ENCODE peak calls at places on chromosomes 11 and 22, in eight cellular contexts. One of them, this sample, is unnamed.

GRCh38 chr11:69380451-69380901 is 86.5 kb downstream of the MYEOV start:
- DNase-seq in Caki2: no peak
- DNase-seq in T-helper 1 cell: no peak
- DNase-seq in HepG2: no peak
- DNase-seq in iris pigment epithelial cell: no peak
- DNase-seq in heart left ventricle: no peak
- DNase-seq in brain microvascular endothelial cell: no peak
- DNase-seq in AG04450: no peak
- DNase-seq in this sample: no peak

GRCh38 chr11:27234043-27234668 is 128.9 kb downstream of the CCDC34 start:
- DNase-seq in Caki2: peak; percentile 57
- DNase-seq in T-helper 1 cell: no peak
- DNase-seq in HepG2: peak; percentile 82
- DNase-seq in iris pigment epithelial cell: peak; percentile 97
- DNase-seq in heart left ventricle: peak; percentile 68
- DNase-seq in brain microvascular endothelial cell: peak; percentile 97
- DNase-seq in AG04450: peak; percentile 61
- DNase-seq in this sample: peak; percentile 8

GRCh38 chr11:43738600-43739409 is 58.3 kb downstream of the HSD17B12 start:
- DNase-seq in Caki2: peak; percentile 19
- DNase-seq in T-helper 1 cell: no peak
- DNase-seq in HepG2: peak; percentile 3
- DNase-seq in iris pigment epithelial cell: peak; percentile 91
- DNase-seq in heart left ventricle: peak; percentile 36
- DNase-seq in brain microvascular endothelial cell: peak; percentile 78
- DNase-seq in AG04450: peak; percentile 65
- DNase-seq in this sample: no peak

GRCh38 chr11:29272019-29272654 is 744.7 kb downstream of the KCNA4 start:
- DNase-seq in Caki2: peak; percentile 17
- DNase-seq in T-helper 1 cell: no peak
- DNase-seq in HepG2: no peak
- DNase-seq in iris pigment epithelial cell: peak; percentile 76
- DNase-seq in heart left ventricle: no peak
- DNase-seq in brain microvascular endothelial cell: peak; percentile 56
- DNase-seq in AG04450: no peak
- DNase-seq in this sample: no peak

GRCh38 chr11:1747753-1748466 is 2.5 kb downstream of the IFITM10 start:
- DNase-seq in Caki2: no peak
- DNase-seq in T-helper 1 cell: no peak
- DNase-seq in HepG2: no peak
- DNase-seq in iris pigment epithelial cell: no peak
- DNase-seq in heart left ventricle: peak; percentile 49
- DNase-seq in brain microvascular endothelial cell: no peak
- DNase-seq in AG04450: no peak
- DNase-seq in this sample: no peak

GRCh38 chr11:27055065-27055682 is 14.6 kb downstream of the BBOX1 start:
- DNase-seq in Caki2: peak; percentile 78
- DNase-seq in T-helper 1 cell: no peak
- DNase-seq in HepG2: peak; percentile 96
- DNase-seq in iris pigment epithelial cell: peak; percentile 88
- DNase-seq in heart left ventricle: no peak
- DNase-seq in brain microvascular endothelial cell: peak; percentile 83
- DNase-seq in AG04450: no peak
- DNase-seq in this sample: no peak

GRCh38 chr11:10844364-10844763 is 13.5 kb downstream of the ZBED5 start:
- DNase-seq in Caki2: no peak
- DNase-seq in T-helper 1 cell: no peak
- DNase-seq in HepG2: no peak
- DNase-seq in iris pigment epithelial cell: no peak
- DNase-seq in heart left ventricle: no peak
- DNase-seq in brain microvascular endothelial cell: no peak
- DNase-seq in AG04450: no peak
- DNase-seq in this sample: no peak

GRCh38 chr11:94735907-94736306 is 32.2 kb upstream of the AMOTL1 start:
- DNase-seq in Caki2: no peak
- DNase-seq in T-helper 1 cell: no peak
- DNase-seq in HepG2: no peak
- DNase-seq in iris pigment epithelial cell: no peak
- DNase-seq in heart left ventricle: no peak
- DNase-seq in brain microvascular endothelial cell: no peak
- DNase-seq in AG04450: no peak
- DNase-seq in this sample: no peak

GRCh38 chr11:12800032-12800671 is 125.9 kb downstream of the TEAD1 start:
- DNase-seq in Caki2: peak; percentile 76
- DNase-seq in T-helper 1 cell: no peak
- DNase-seq in HepG2: peak; percentile 86
- DNase-seq in iris pigment epithelial cell: peak; percentile 80
- DNase-seq in heart left ventricle: no peak
- DNase-seq in brain microvascular endothelial cell: peak; percentile 85
- DNase-seq in AG04450: no peak
- DNase-seq in this sample: no peak

GRCh38 chr22:22558972-22559603 is at the start of gene PRAME:
- DNase-seq in Caki2: peak; percentile 88
- DNase-seq in T-helper 1 cell: peak; percentile 62
- DNase-seq in HepG2: peak; percentile 79
- DNase-seq in iris pigment epithelial cell: peak; percentile 55
- DNase-seq in heart left ventricle: peak; percentile 41
- DNase-seq in brain microvascular endothelial cell: peak; percentile 25
- DNase-seq in AG04450: no peak
- DNase-seq in this sample: peak; percentile 33

GRCh38 chr22:46953968-46954755 is 191.7 kb downstream of the TBC1D22A start:
- DNase-seq in Caki2: no peak
- DNase-seq in T-helper 1 cell: no peak
- DNase-seq in HepG2: no peak
- DNase-seq in iris pigment epithelial cell: no peak
- DNase-seq in heart left ventricle: no peak
- DNase-seq in brain microvascular endothelial cell: no peak
- DNase-seq in AG04450: no peak
- DNase-seq in this sample: no peak

GRCh38 chr22:20244744-20245576 is 23.2 kb downstream of the RTN4R start:
- DNase-seq in Caki2: no peak
- DNase-seq in T-helper 1 cell: no peak
- DNase-seq in HepG2: no peak
- DNase-seq in iris pigment epithelial cell: no peak
- DNase-seq in heart left ventricle: no peak
- DNase-seq in brain microvascular endothelial cell: no peak
- DNase-seq in AG04450: no peak
- DNase-seq in this sample: no peak

GRCh38 chr11:128963744-128964340 is 21.2 kb upstream of the TP53AIP1 start:
- DNase-seq in Caki2: no peak
- DNase-seq in T-helper 1 cell: no peak
- DNase-seq in HepG2: no peak
- DNase-seq in iris pigment epithelial cell: no peak
- DNase-seq in heart left ventricle: no peak
- DNase-seq in brain microvascular endothelial cell: no peak
- DNase-seq in AG04450: no peak
- DNase-seq in this sample: no peak

GRCh38 chr11:120883404-120884135 is 140.3 kb upstream of the TBCEL start:
- DNase-seq in Caki2: no peak
- DNase-seq in T-helper 1 cell: no peak
- DNase-seq in HepG2: no peak
- DNase-seq in iris pigment epithelial cell: peak; percentile 15
- DNase-seq in heart left ventricle: peak; percentile 63
- DNase-seq in brain microvascular endothelial cell: no peak
- DNase-seq in AG04450: peak; percentile 2
- DNase-seq in this sample: peak; percentile 48

GRCh38 chr22:49243335-49243734 is 584.3 kb downstream of the BRD1 start:
- DNase-seq in Caki2: no peak
- DNase-seq in T-helper 1 cell: no peak
- DNase-seq in HepG2: no peak
- DNase-seq in iris pigment epithelial cell: no peak
- DNase-seq in heart left ventricle: no peak
- DNase-seq in brain microvascular endothelial cell: no peak
- DNase-seq in AG04450: no peak
- DNase-seq in this sample: no peak

GRCh38 chr11:112457532-112457931 is 196.9 kb upstream of the PLET1 start:
- DNase-seq in Caki2: no peak
- DNase-seq in T-helper 1 cell: no peak
- DNase-seq in HepG2: no peak
- DNase-seq in iris pigment epithelial cell: no peak
- DNase-seq in heart left ventricle: no peak
- DNase-seq in brain microvascular endothelial cell: no peak
- DNase-seq in AG04450: no peak
- DNase-seq in this sample: no peak

GRCh38 chr11:35523351-35523768 is 2.1 kb downstream of the PAMR1 start:
- DNase-seq in Caki2: no peak
- DNase-seq in T-helper 1 cell: no peak
- DNase-seq in HepG2: no peak
- DNase-seq in iris pigment epithelial cell: peak; percentile 40
- DNase-seq in heart left ventricle: no peak
- DNase-seq in brain microvascular endothelial cell: no peak
- DNase-seq in AG04450: no peak
- DNase-seq in this sample: no peak

GRCh38 chr11:65417221-65417701 is 5.3 kb upstream of the NEAT1 start:
- DNase-seq in Caki2: no peak
- DNase-seq in T-helper 1 cell: no peak
- DNase-seq in HepG2: no peak
- DNase-seq in iris pigment epithelial cell: peak; percentile 20
- DNase-seq in heart left ventricle: peak; percentile 75
- DNase-seq in brain microvascular endothelial cell: no peak
- DNase-seq in AG04450: no peak
- DNase-seq in this sample: no peak

GRCh38 chr11:113859665-113860064 is 15.7 kb downstream of the USP28 start:
- DNase-seq in Caki2: no peak
- DNase-seq in T-helper 1 cell: no peak
- DNase-seq in HepG2: no peak
- DNase-seq in iris pigment epithelial cell: no peak
- DNase-seq in heart left ventricle: no peak
- DNase-seq in brain microvascular endothelial cell: no peak
- DNase-seq in AG04450: no peak
- DNase-seq in this sample: no peak

GRCh38 chr11:74992852-74993251 is 4.1 kb downstream of the NEU3 start:
- DNase-seq in Caki2: no peak
- DNase-seq in T-helper 1 cell: no peak
- DNase-seq in HepG2: no peak
- DNase-seq in iris pigment epithelial cell: no peak
- DNase-seq in heart left ventricle: no peak
- DNase-seq in brain microvascular endothelial cell: no peak
- DNase-seq in AG04450: no peak
- DNase-seq in this sample: no peak

GRCh38 chr22:43198936-43199335 is 12.0 kb upstream of the TTLL12 start:
- DNase-seq in Caki2: no peak
- DNase-seq in T-helper 1 cell: no peak
- DNase-seq in HepG2: no peak
- DNase-seq in iris pigment epithelial cell: no peak
- DNase-seq in heart left ventricle: no peak
- DNase-seq in brain microvascular endothelial cell: no peak
- DNase-seq in AG04450: no peak
- DNase-seq in this sample: no peak

GRCh38 chr11:1031121-1031899 is 5.2 kb downstream of the MUC6 start:
- DNase-seq in Caki2: no peak
- DNase-seq in T-helper 1 cell: no peak
- DNase-seq in HepG2: no peak
- DNase-seq in iris pigment epithelial cell: no peak
- DNase-seq in heart left ventricle: no peak
- DNase-seq in brain microvascular endothelial cell: no peak
- DNase-seq in AG04450: no peak
- DNase-seq in this sample: no peak

GRCh38 chr22:37427128-37427710 is at the start of gene ELFN2:
- DNase-seq in Caki2: peak; percentile 46
- DNase-seq in T-helper 1 cell: no peak
- DNase-seq in HepG2: no peak
- DNase-seq in iris pigment epithelial cell: peak; percentile 22
- DNase-seq in heart left ventricle: peak; percentile 56
- DNase-seq in brain microvascular endothelial cell: no peak
- DNase-seq in AG04450: no peak
- DNase-seq in this sample: no peak

GRCh38 chr11:1946812-1947480 is at the start of gene MRPL23:
- DNase-seq in Caki2: no peak
- DNase-seq in T-helper 1 cell: peak; percentile 18
- DNase-seq in HepG2: no peak
- DNase-seq in iris pigment epithelial cell: no peak
- DNase-seq in heart left ventricle: no peak
- DNase-seq in brain microvascular endothelial cell: no peak
- DNase-seq in AG04450: no peak
- DNase-seq in this sample: no peak

GRCh38 chr11:70155386-70155785 is 47.7 kb upstream of the FADD start:
- DNase-seq in Caki2: no peak
- DNase-seq in T-helper 1 cell: no peak
- DNase-seq in HepG2: no peak
- DNase-seq in iris pigment epithelial cell: no peak
- DNase-seq in heart left ventricle: no peak
- DNase-seq in brain microvascular endothelial cell: no peak
- DNase-seq in AG04450: no peak
- DNase-seq in this sample: no peak

GRCh38 chr11:73308963-73309960 is 1.2 kb downstream of the ARHGEF17 start:
- DNase-seq in Caki2: peak; percentile 92
- DNase-seq in T-helper 1 cell: no peak
- DNase-seq in HepG2: peak; percentile 92
- DNase-seq in iris pigment epithelial cell: peak; percentile 99
- DNase-seq in heart left ventricle: peak; percentile 96
- DNase-seq in brain microvascular endothelial cell: peak; percentile 94
- DNase-seq in AG04450: peak; percentile 90
- DNase-seq in this sample: no peak

GRCh38 chr22:50027639-50028537 is 15.3 kb upstream of the IL17REL start:
- DNase-seq in Caki2: no peak
- DNase-seq in T-helper 1 cell: peak; percentile 45
- DNase-seq in HepG2: no peak
- DNase-seq in iris pigment epithelial cell: peak; percentile 10
- DNase-seq in heart left ventricle: no peak
- DNase-seq in brain microvascular endothelial cell: no peak
- DNase-seq in AG04450: no peak
- DNase-seq in this sample: no peak

GRCh38 chr22:23315341-23315917 is 135.1 kb downstream of the BCR start:
- DNase-seq in Caki2: peak; percentile 77
- DNase-seq in T-helper 1 cell: peak; percentile 45
- DNase-seq in HepG2: peak; percentile 39
- DNase-seq in iris pigment epithelial cell: peak; percentile 72
- DNase-seq in heart left ventricle: peak; percentile 69
- DNase-seq in brain microvascular endothelial cell: peak; percentile 66
- DNase-seq in AG04450: no peak
- DNase-seq in this sample: no peak

GRCh38 chr11:59380263-59381059 is 21.8 kb downstream of the OR5AN1 start:
- DNase-seq in Caki2: no peak
- DNase-seq in T-helper 1 cell: no peak
- DNase-seq in HepG2: no peak
- DNase-seq in iris pigment epithelial cell: no peak
- DNase-seq in heart left ventricle: no peak
- DNase-seq in brain microvascular endothelial cell: no peak
- DNase-seq in AG04450: no peak
- DNase-seq in this sample: no peak

GRCh38 chr11:117026593-117027330 is 71.5 kb downstream of the SIK3 start:
- DNase-seq in Caki2: peak; percentile 62
- DNase-seq in T-helper 1 cell: no peak
- DNase-seq in HepG2: no peak
- DNase-seq in iris pigment epithelial cell: peak; percentile 91
- DNase-seq in heart left ventricle: no peak
- DNase-seq in brain microvascular endothelial cell: peak; percentile 52
- DNase-seq in AG04450: peak; percentile 45
- DNase-seq in this sample: no peak

GRCh38 chr11:95792200-95792599 is 1.9 kb downstream of the CEP57 start:
- DNase-seq in Caki2: no peak
- DNase-seq in T-helper 1 cell: no peak
- DNase-seq in HepG2: no peak
- DNase-seq in iris pigment epithelial cell: no peak
- DNase-seq in heart left ventricle: no peak
- DNase-seq in brain microvascular endothelial cell: no peak
- DNase-seq in AG04450: no peak
- DNase-seq in this sample: no peak

GRCh38 chr22:26401726-26402125 is 27.3 kb upstream of the ASPHD2 start:
- DNase-seq in Caki2: no peak
- DNase-seq in T-helper 1 cell: no peak
- DNase-seq in HepG2: no peak
- DNase-seq in iris pigment epithelial cell: no peak
- DNase-seq in heart left ventricle: no peak
- DNase-seq in brain microvascular endothelial cell: no peak
- DNase-seq in AG04450: no peak
- DNase-seq in this sample: no peak

GRCh38 chr22:27747396-27748256 is 53.9 kb downstream of the MN1 start:
- DNase-seq in Caki2: no peak
- DNase-seq in T-helper 1 cell: no peak
- DNase-seq in HepG2: no peak
- DNase-seq in iris pigment epithelial cell: no peak
- DNase-seq in heart left ventricle: no peak
- DNase-seq in brain microvascular endothelial cell: no peak
- DNase-seq in AG04450: no peak
- DNase-seq in this sample: no peak

This sample was measured in NCI-H446 treated with DMSO at 0.1 percent for 48 hours.